ENCODE peak calls at places on chromosomes 3 and 15, in nine cellular contexts. N is PC-3; J is stimulated activated CD4-positive, alpha-beta T cell treated with anti-CD3 and anti-CD28 coated beads, Interleukin-2, amount 100 ng/mL, for 48 hours; P is IMR-90; K is stimulated activated CD8-positive, alpha-beta memory T cell treated with anti-CD3 and anti-CD28 coated beads, Interleukin-7, amount 100 ng/mL, for 4 hours; O is epithelial cell of proximal tubule; L is hypothalamus; I is bronchial epithelial cell; X is Right ventricle myocardium superior. A is an unnamed sample.

GRCh38 chr3:56980798-56981390 is 79.6 kb upstream of the SPATA12 start:
- DNase-seq in O (peak; percentile 91), L (no peak), K (peak; percentile 41), I (peak; percentile 99), J (peak; percentile 54), N (peak; percentile 95), P (peak; percentile 99), X (peak; percentile 48), A (peak; percentile 95)

GRCh38 chr3:134542287-134542686 is 56.4 kb downstream of the CEP63 start:
- DNase-seq in J (no peak), N (no peak), L (no peak), P (no peak), O (no peak), I (no peak), K (no peak), X (no peak), A (no peak)

GRCh38 chr15:101307048-101307896 is 12.2 kb upstream of the SNRPA1 start:
- DNase-seq in P (no peak), K (no peak), O (no peak), L (no peak), N (no peak), J (no peak), X (no peak), I (no peak), A (no peak)

GRCh38 chr15:34338347-34338746 is 766 bp upstream of the SLC12A6 start:
- DNase-seq in L (no peak), J (no peak), I (no peak), P (no peak), X (no peak), O (no peak), N (no peak), K (no peak), A (no peak)

GRCh38 chr3:127637971-127638370 is 9.0 kb downstream of the PODXL2 start:
- DNase-seq in O (no peak), P (no peak), I (no peak), N (no peak), X (no peak), J (no peak), L (no peak), K (no peak), A (no peak)

GRCh38 chr15:77266708-77267387 is 153.1 kb downstream of the PEAK1 start:
- DNase-seq in J (no peak), P (peak; percentile 64), K (no peak), X (no peak), O (no peak), I (peak; percentile 35), L (no peak), N (peak; percentile 55), A (no peak)

GRCh38 chr15:63573533-63573932 is 23.7 kb upstream of the FBXL22 start:
- DNase-seq in K (no peak), L (no peak), I (no peak), P (peak; percentile 57), N (no peak), J (no peak), O (no peak), X (no peak), A (no peak)

GRCh38 chr3:18247776-18248310 is 177.3 kb downstream of the SATB1 start:
- DNase-seq in P (no peak), K (no peak), X (no peak), J (no peak), N (peak; percentile 42), O (no peak), L (no peak), I (peak; percentile 13), A (no peak)

GRCh38 chr3:46406786-46407611 is at the start of the genes CCR5AS and CCRL2:
- DNase-seq in J (peak; percentile 17), K (peak; percentile 33), L (no peak), P (peak; percentile 69), O (no peak), N (peak; percentile 86), X (peak; percentile 58), I (peak; percentile 52), A (peak; percentile 86)

GRCh38 chr3:156030735-156031134 is 89.6 kb upstream of the KCNAB1 start:
- DNase-seq in J (no peak), L (no peak), X (no peak), P (no peak), N (no peak), I (no peak), O (no peak), K (no peak), A (no peak)

GRCh38 chr15:51318382-51319150 is 19.8 kb downstream of the CYP19A1 start:
- DNase-seq in P (no peak), N (no peak), J (no peak), K (no peak), L (no peak), O (no peak), I (no peak), X (no peak), A (peak; percentile 48)

GRCh38 chr3:105139851-105140560 is 226.7 kb upstream of the ALCAM start:
- DNase-seq in N (no peak), P (no peak), L (no peak), I (no peak), J (no peak), X (no peak), K (no peak), O (no peak), A (no peak)